ENCODE peak calls at places on chromosomes 16 and 17, in five cellular contexts. S is Kasumi-1; I is stimulated activated CD8-positive, alpha-beta memory T cell treated with anti-CD3 and anti-CD28 coated beads, Interleukin-7, amount 100 ng/mL, for 1 hour; Y is EL; L is NCI-H2107. G is an unnamed sample.

GRCh38 chr16:87233928-87234327 is 83.3 kb downstream of the C16orf95 start:
- DNase-seq in S (peak), I (no peak), Y (peak), L (no peak), G (peak)

GRCh38 chr17:55576237-55576998 is 65.2 kb upstream of the SMIM36 start:
- DNase-seq in S (peak), I (no peak), Y (peak), L (no peak), G (peak)

GRCh38 chr16:11462036-11462435 is 116.8 kb downstream of the RMI2 start:
- DNase-seq in S (no peak), I (no peak), Y (no peak), L (no peak), G (no peak)

GRCh38 chr17:44310612-44311376 is 2.4 kb downstream of the RUNDC3A start:
- DNase-seq in S (no peak), I (no peak), Y (no peak), L (no peak), G (peak)

GRCh38 chr16:67396159-67396774 is 3.0 kb upstream of the TPPP3 start:
- DNase-seq in S (no peak), I (no peak), Y (peak), L (peak), G (peak)

GRCh38 chr17:17039911-17040310 is 2.3 kb upstream of the MPRIP start:
- DNase-seq in S (no peak), I (no peak), Y (no peak), L (no peak), G (no peak)

GRCh38 chr16:31072540-31073072 is 1.4 kb downstream of the ZNF668 start:
- DNase-seq in S (peak), I (no peak), Y (peak), L (no peak), G (peak)

GRCh38 chr17:82414548-82415281 is 3.4 kb upstream of the HEXD start:
- DNase-seq in S (peak), I (peak), Y (peak), L (peak), G (peak)

GRCh38 chr16:31397101-31397660 is 4.0 kb downstream of the ITGAD start:
- DNase-seq in S (no peak), I (no peak), Y (no peak), L (no peak), G (no peak)

GRCh38 chr16:74477226-74477625 is 55.9 kb upstream of the CLEC18B start:
- DNase-seq in S (no peak), I (no peak), Y (no peak), L (no peak), G (no peak)

GRCh38 chr17:35895602-35896001 is 15.4 kb upstream of the CCL5 start:
- DNase-seq in S (peak), I (no peak), Y (peak), L (no peak), G (peak)

G was measured in LHCN-M2.